ENCODE peak calls at places on chromosomes 4 and X, in five cellular contexts. One of them, this sample, is unnamed.

GRCh38 chrX:100710816-100711215 is 21.1 kb downstream of the SYTL4 start:
- DNase-seq in neural progenitor cell: peak; percentile 51
- DNase-seq in upper lobe of left lung: no peak
- DNase-seq in fibroblast of lung: no peak
- DNase-seq in thyroid gland: no peak
- DNase-seq in this sample: no peak

GRCh38 chrX:19721726-19722370 is 165.6 kb downstream of the SH3KBP1 start:
- DNase-seq in neural progenitor cell: no peak
- DNase-seq in upper lobe of left lung: peak; percentile 66
- DNase-seq in fibroblast of lung: peak; percentile 23
- DNase-seq in thyroid gland: peak; percentile 89
- DNase-seq in this sample: no peak

GRCh38 chr4:80070880-80071620 is 2.0 kb downstream of the ANTXR2 start:
- DNase-seq in neural progenitor cell: no peak
- DNase-seq in upper lobe of left lung: no peak
- DNase-seq in fibroblast of lung: peak; percentile 41
- DNase-seq in thyroid gland: no peak
- DNase-seq in this sample: no peak

GRCh38 chr4:141913928-141914327 is 277.5 kb downstream of the IL15 start:
- DNase-seq in neural progenitor cell: no peak
- DNase-seq in upper lobe of left lung: no peak
- DNase-seq in fibroblast of lung: no peak
- DNase-seq in thyroid gland: no peak
- DNase-seq in this sample: no peak

GRCh38 chr4:98542011-98542410 is 116.4 kb downstream of the TSPAN5 start:
- DNase-seq in neural progenitor cell: no peak
- DNase-seq in upper lobe of left lung: no peak
- DNase-seq in fibroblast of lung: no peak
- DNase-seq in thyroid gland: no peak
- DNase-seq in this sample: no peak

GRCh38 chrX:72609313-72609712 is 36.7 kb upstream of the HDAC8 start:
- DNase-seq in neural progenitor cell: no peak
- DNase-seq in upper lobe of left lung: no peak
- DNase-seq in fibroblast of lung: no peak
- DNase-seq in thyroid gland: no peak
- DNase-seq in this sample: no peak

GRCh38 chr4:176409627-176410026 is 89.9 kb downstream of the SPCS3 start:
- DNase-seq in neural progenitor cell: no peak
- DNase-seq in upper lobe of left lung: no peak
- DNase-seq in fibroblast of lung: peak; percentile 47
- DNase-seq in thyroid gland: no peak
- DNase-seq in this sample: no peak

GRCh38 chr4:155478336-155478825 is 101.6 kb upstream of the MAP9 start:
- DNase-seq in neural progenitor cell: no peak
- DNase-seq in upper lobe of left lung: no peak
- DNase-seq in fibroblast of lung: peak; percentile 32
- DNase-seq in thyroid gland: no peak
- DNase-seq in this sample: no peak

GRCh38 chr4:56129431-56129861 is 180.7 kb downstream of the CEP135 start:
- DNase-seq in neural progenitor cell: peak; percentile 24
- DNase-seq in upper lobe of left lung: peak; percentile 64
- DNase-seq in fibroblast of lung: peak; percentile 49
- DNase-seq in thyroid gland: peak; percentile 32
- DNase-seq in this sample: no peak

GRCh38 chr4:52263612-52264011 is 212.5 kb downstream of the SPATA18 start:
- DNase-seq in neural progenitor cell: no peak
- DNase-seq in upper lobe of left lung: no peak
- DNase-seq in fibroblast of lung: no peak
- DNase-seq in thyroid gland: peak; percentile 18
- DNase-seq in this sample: no peak

GRCh38 chr4:127771535-127772275 is 10.4 kb upstream of the HSPA4L start:
- DNase-seq in neural progenitor cell: no peak
- DNase-seq in upper lobe of left lung: no peak
- DNase-seq in fibroblast of lung: no peak
- DNase-seq in thyroid gland: no peak
- DNase-seq in this sample: no peak

GRCh38 chr4:124330045-124330444 is 382.5 kb downstream of the ANKRD50 start:
- DNase-seq in neural progenitor cell: no peak
- DNase-seq in upper lobe of left lung: no peak
- DNase-seq in fibroblast of lung: no peak
- DNase-seq in thyroid gland: no peak
- DNase-seq in this sample: no peak

GRCh38 chr4:61210186-61210939 is 10.2 kb downstream of the ADGRL3 start:
- DNase-seq in neural progenitor cell: peak; percentile 95
- DNase-seq in upper lobe of left lung: no peak
- DNase-seq in fibroblast of lung: no peak
- DNase-seq in thyroid gland: no peak
- DNase-seq in this sample: no peak

GRCh38 chr4:78019494-78019893 is 37.6 kb upstream of the FRAS1 start:
- DNase-seq in neural progenitor cell: no peak
- DNase-seq in upper lobe of left lung: no peak
- DNase-seq in fibroblast of lung: no peak
- DNase-seq in thyroid gland: no peak
- DNase-seq in this sample: no peak

GRCh38 chr4:112348488-112349158 is 51.5 kb downstream of the ALPK1 start:
- DNase-seq in neural progenitor cell: peak; percentile 81
- DNase-seq in upper lobe of left lung: peak; percentile 39
- DNase-seq in fibroblast of lung: peak; percentile 67
- DNase-seq in thyroid gland: peak; percentile 76
- DNase-seq in this sample: no peak

GRCh38 chr4:36165256-36166005 is 78.9 kb downstream of the ARAP2 start:
- DNase-seq in neural progenitor cell: no peak
- DNase-seq in upper lobe of left lung: no peak
- DNase-seq in fibroblast of lung: peak; percentile 63
- DNase-seq in thyroid gland: no peak
- DNase-seq in this sample: no peak

GRCh38 chrX:32041181-32041580 is 969.3 kb upstream of the FTHL17 start:
- DNase-seq in neural progenitor cell: no peak
- DNase-seq in upper lobe of left lung: no peak
- DNase-seq in fibroblast of lung: no peak
- DNase-seq in thyroid gland: no peak
- DNase-seq in this sample: no peak

GRCh38 chr4:176492648-176493302 is 173.0 kb downstream of the SPCS3 start:
- DNase-seq in neural progenitor cell: no peak
- DNase-seq in upper lobe of left lung: no peak
- DNase-seq in fibroblast of lung: peak; percentile 37
- DNase-seq in thyroid gland: no peak
- DNase-seq in this sample: no peak

GRCh38 chr4:87530868-87531267 is 1.7 kb upstream of the SPARCL1 start:
- DNase-seq in neural progenitor cell: no peak
- DNase-seq in upper lobe of left lung: peak; percentile 34
- DNase-seq in fibroblast of lung: peak; percentile 66
- DNase-seq in thyroid gland: peak; percentile 24
- DNase-seq in this sample: no peak

GRCh38 chr4:95638920-95639501 is 90.2 kb upstream of the UNC5C start:
- DNase-seq in neural progenitor cell: no peak
- DNase-seq in upper lobe of left lung: no peak
- DNase-seq in fibroblast of lung: peak; percentile 3
- DNase-seq in thyroid gland: no peak
- DNase-seq in this sample: no peak

GRCh38 chr4:581753-582361 is 5.8 kb upstream of the TMEM271 start:
- DNase-seq in neural progenitor cell: no peak
- DNase-seq in upper lobe of left lung: no peak
- DNase-seq in fibroblast of lung: no peak
- DNase-seq in thyroid gland: no peak
- DNase-seq in this sample: no peak

GRCh38 chr4:105620640-105621323 is 68.4 kb downstream of the ARHGEF38 start:
- DNase-seq in neural progenitor cell: no peak
- DNase-seq in upper lobe of left lung: peak; percentile 62
- DNase-seq in fibroblast of lung: peak; percentile 92
- DNase-seq in thyroid gland: peak; percentile 32
- DNase-seq in this sample: no peak

GRCh38 chrX:22652596-22652995 is 347.2 kb upstream of the DDX53 start:
- DNase-seq in neural progenitor cell: peak; percentile 52
- DNase-seq in upper lobe of left lung: no peak
- DNase-seq in fibroblast of lung: peak; percentile 56
- DNase-seq in thyroid gland: no peak
- DNase-seq in this sample: no peak

GRCh38 chr4:129136433-129136832 is 40.5 kb downstream of the C4orf33 start:
- DNase-seq in neural progenitor cell: no peak
- DNase-seq in upper lobe of left lung: no peak
- DNase-seq in fibroblast of lung: no peak
- DNase-seq in thyroid gland: no peak
- DNase-seq in this sample: no peak

GRCh38 chr4:81687470-81687869 is 215.8 kb upstream of the RASGEF1B start:
- DNase-seq in neural progenitor cell: no peak
- DNase-seq in upper lobe of left lung: no peak
- DNase-seq in fibroblast of lung: no peak
- DNase-seq in thyroid gland: no peak
- DNase-seq in this sample: no peak

GRCh38 chr4:81684357-81684756 is 212.7 kb upstream of the RASGEF1B start:
- DNase-seq in neural progenitor cell: no peak
- DNase-seq in upper lobe of left lung: no peak
- DNase-seq in fibroblast of lung: no peak
- DNase-seq in thyroid gland: no peak
- DNase-seq in this sample: no peak

GRCh38 chr4:81682492-81682891 is 210.8 kb upstream of the RASGEF1B start:
- DNase-seq in neural progenitor cell: peak; percentile 61
- DNase-seq in upper lobe of left lung: no peak
- DNase-seq in fibroblast of lung: no peak
- DNase-seq in thyroid gland: no peak
- DNase-seq in this sample: no peak

GRCh38 chr4:81688085-81688484 is 216.4 kb upstream of the RASGEF1B start:
- DNase-seq in neural progenitor cell: no peak
- DNase-seq in upper lobe of left lung: no peak
- DNase-seq in fibroblast of lung: no peak
- DNase-seq in thyroid gland: no peak
- DNase-seq in this sample: no peak

DNA sequence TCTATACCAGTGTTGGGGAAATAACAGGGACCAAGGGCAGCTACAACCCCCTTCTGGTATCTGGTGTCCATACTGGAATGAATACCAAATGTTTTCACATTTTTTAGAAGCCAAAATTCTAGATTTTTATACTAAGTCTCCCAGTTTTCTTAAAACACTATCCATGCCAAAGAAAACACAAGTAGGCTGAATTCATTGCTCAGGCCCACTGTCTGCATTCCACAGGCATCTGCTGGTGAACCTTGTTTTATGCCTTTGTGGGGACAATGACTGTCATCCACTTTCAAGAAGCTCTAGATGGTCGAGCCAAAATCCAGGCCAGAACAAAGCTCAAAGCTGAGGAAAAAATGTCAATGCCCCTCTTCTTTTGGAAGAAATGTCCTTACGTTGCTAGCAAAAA is 213.4 kb upstream of the RASGEF1B start:
- DNase-seq in neural progenitor cell: no peak
- DNase-seq in upper lobe of left lung: no peak
- DNase-seq in fibroblast of lung: peak; percentile 6
- DNase-seq in thyroid gland: no peak
- DNase-seq in this sample: no peak
- TF ChIP-seq CTCF in neural progenitor cell: no peak
- TF ChIP-seq CTCF in upper lobe of left lung: no peak
- TF ChIP-seq CTCF in fibroblast of lung: no peak
- TF ChIP-seq CTCF in thyroid gland: no peak
- TF ChIP-seq CTCF in this sample: no peak

DNA sequence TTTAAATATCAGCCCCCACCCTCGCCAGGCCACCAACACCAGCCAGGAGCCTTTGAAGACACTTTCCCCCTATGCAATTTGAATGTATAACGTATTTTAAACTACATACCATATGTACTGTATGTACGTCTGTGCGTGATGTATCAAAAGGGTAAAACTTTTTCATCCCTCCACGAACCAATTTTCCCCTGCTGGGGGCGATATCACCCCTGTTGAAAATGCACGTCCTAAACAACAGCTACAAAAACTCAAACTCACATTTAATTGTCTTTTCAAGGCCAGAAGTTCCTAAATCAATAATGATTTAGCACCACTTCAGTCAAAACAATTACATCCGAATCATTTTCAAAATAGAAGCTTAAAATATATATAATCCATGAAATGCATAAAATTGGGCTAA is 1.4 kb downstream of the VEGFD start:
- DNase-seq in neural progenitor cell: peak; percentile 29
- DNase-seq in upper lobe of left lung: no peak
- DNase-seq in fibroblast of lung: no peak
- DNase-seq in thyroid gland: no peak
- DNase-seq in this sample: no peak
- TF ChIP-seq CTCF in neural progenitor cell: peak; percentile 64
- TF ChIP-seq CTCF in upper lobe of left lung: no peak
- TF ChIP-seq CTCF in fibroblast of lung: peak; percentile 6
- TF ChIP-seq CTCF in thyroid gland: no peak
- TF ChIP-seq CTCF in this sample: peak; percentile 47

GRCh38 chr4:184163813-184164212 is 53.9 kb downstream of the ENPP6 start:
- DNase-seq in neural progenitor cell: peak; percentile 88
- DNase-seq in upper lobe of left lung: peak; percentile 79
- DNase-seq in fibroblast of lung: peak; percentile 6
- DNase-seq in thyroid gland: peak; percentile 58
- DNase-seq in this sample: no peak
- TF ChIP-seq CTCF in neural progenitor cell: peak; percentile 86
- TF ChIP-seq CTCF in upper lobe of left lung: peak; percentile 57
- TF ChIP-seq CTCF in fibroblast of lung: peak; percentile 68
- TF ChIP-seq CTCF in thyroid gland: peak; percentile 43
- TF ChIP-seq CTCF in this sample: peak; percentile 85

GRCh38 chrX:28586291-28586690 is 955 bp upstream of the IL1RAPL1 start:
- DNase-seq in neural progenitor cell: peak; percentile 71
- DNase-seq in upper lobe of left lung: no peak
- DNase-seq in fibroblast of lung: peak; percentile 61
- DNase-seq in thyroid gland: no peak
- DNase-seq in this sample: no peak

GRCh38 chrX:28589048-28589447 is 1.8 kb downstream of the IL1RAPL1 start:
- DNase-seq in neural progenitor cell: no peak
- DNase-seq in upper lobe of left lung: no peak
- DNase-seq in fibroblast of lung: no peak
- DNase-seq in thyroid gland: no peak
- DNase-seq in this sample: no peak

GRCh38 chrX:28584025-28584424 is 3.2 kb upstream of the IL1RAPL1 start:
- DNase-seq in neural progenitor cell: no peak
- DNase-seq in upper lobe of left lung: no peak
- DNase-seq in fibroblast of lung: no peak
- DNase-seq in thyroid gland: no peak
- DNase-seq in this sample: no peak

GRCh38 chrX:28585767-28586166 is 1.5 kb upstream of the IL1RAPL1 start:
- DNase-seq in neural progenitor cell: peak; percentile 19
- DNase-seq in upper lobe of left lung: no peak
- DNase-seq in fibroblast of lung: no peak
- DNase-seq in thyroid gland: no peak
- DNase-seq in this sample: no peak

GRCh38 chrX:28586891-28587635 is at the start of gene IL1RAPL1:
- DNase-seq in neural progenitor cell: peak; percentile 42
- DNase-seq in upper lobe of left lung: no peak
- DNase-seq in fibroblast of lung: peak; percentile 80
- DNase-seq in thyroid gland: peak; percentile 4
- DNase-seq in this sample: no peak
- TF ChIP-seq CTCF in neural progenitor cell: peak; percentile 22
- TF ChIP-seq CTCF in upper lobe of left lung: no peak
- TF ChIP-seq CTCF in fibroblast of lung: peak; percentile 29
- TF ChIP-seq CTCF in thyroid gland: no peak
- TF ChIP-seq CTCF in this sample: peak; percentile 48

This sample was measured in type B pancreatic cell.